ENCODE peak calls at places on chromosome 9, in ten cellular contexts. S, Q, L, B, Y, M, F, Z, W and N are unnamed samples.

GRCh38 chr9:130518943-130519772 is 60.2 kb upstream of the FUBP3 start:
- DNase-seq in S (no peak), M (no peak), F (no peak), Y (no peak), B (no peak), Z (no peak), W (no peak), Q (no peak), L (no peak), N (no peak)

GRCh38 chr9:137194909-137195308 is 5.6 kb downstream of the TPRN start:
- DNase-seq in B (no peak), W (no peak), Q (no peak), L (no peak), M (no peak), S (no peak), Y (no peak), F (no peak), Z (no peak), N (no peak)

GRCh38 chr9:129006328-129007034 is 21.6 kb downstream of the SH3GLB2 start:
- DNase-seq in Z (no peak), Q (peak), W (peak), S (no peak), F (peak), B (peak), Y (peak), M (peak), L (peak), N (peak)

GRCh38 chr9:33136721-33137120 is 30.4 kb downstream of the B4GALT1 start:
- DNase-seq in L (no peak), Q (no peak), Y (no peak), S (no peak), M (peak), B (no peak), Z (peak), F (no peak), W (no peak), N (no peak)

GRCh38 chr9:38227656-38228055 is 158.6 kb upstream of the SHB start:
- DNase-seq in Q (no peak), Z (no peak), B (no peak), F (no peak), S (no peak), Y (no peak), M (no peak), W (no peak), L (no peak), N (no peak)

GRCh38 chr9:19030899-19031298 is 2.1 kb downstream of the SAXO1 start:
- DNase-seq in Y (no peak), F (no peak), Z (no peak), L (no peak), B (no peak), S (no peak), M (no peak), W (no peak), Q (no peak), N (no peak)

GRCh38 chr9:132390966-132391365 is 15.7 kb downstream of the TTF1 start:
- DNase-seq in Y (no peak), L (no peak), F (no peak), W (no peak), B (no peak), M (no peak), Z (no peak), Q (no peak), S (no peak), N (no peak)

GRCh38 chr9:87405677-87406544 is 91.8 kb upstream of the DAPK1 start:
- DNase-seq in S (no peak), L (no peak), Z (no peak), W (no peak), M (peak), F (no peak), Q (no peak), Y (no peak), B (no peak), N (no peak)

GRCh38 chr9:22342489-22343217 is 104.0 kb upstream of the DMRTA1 start:
- DNase-seq in Z (no peak), S (no peak), Q (no peak), Y (no peak), B (no peak), F (peak), L (no peak), W (no peak), M (peak), N (no peak)

GRCh38 chr9:118635416-118635815 is 733.8 kb downstream of the BRINP1 start:
- DNase-seq in W (no peak), F (no peak), S (no peak), Q (no peak), L (no peak), B (no peak), Z (no peak), M (no peak), Y (no peak), N (no peak)

GRCh38 chr9:69355232-69355631 is 30.2 kb downstream of the ENTREP1 start:
- DNase-seq in M (no peak), B (no peak), Z (no peak), F (no peak), Y (no peak), S (no peak), L (no peak), W (no peak), Q (no peak), N (no peak)